ENCODE peak calls at places on chromosomes 13 and 19, in five cellular contexts. One of them, this sample, is unnamed. For H3K4me1, the result is how much of the 10 kb centered on the place peaks cover.

GRCh38 chr19:43447655-43448054 is 17.8 kb downstream of the LYPD3 start:
- DNase-seq in CD8-positive, alpha-beta T cell: no peak
- DNase-seq in endodermal cell: no peak
- DNase-seq in transverse colon: no peak
- DNase-seq in mammary epithelial cell: no peak
- DNase-seq in this sample: no peak

GRCh38 chr13:31556376-31556775 is 182.9 kb upstream of the RXFP2 start:
- DNase-seq in CD8-positive, alpha-beta T cell: no peak
- DNase-seq in endodermal cell: no peak
- DNase-seq in transverse colon: no peak
- DNase-seq in mammary epithelial cell: no peak
- DNase-seq in this sample: no peak

GRCh38 chr13:23020246-23020843 is 160.4 kb upstream of the SGCG start:
- DNase-seq in CD8-positive, alpha-beta T cell: peak
- DNase-seq in endodermal cell: peak
- DNase-seq in transverse colon: peak
- DNase-seq in mammary epithelial cell: peak
- DNase-seq in this sample: peak

GRCh38 chr19:44050740-44051653 is 839 bp upstream of the ZNF223 start:
- DNase-seq in CD8-positive, alpha-beta T cell: no peak
- DNase-seq in endodermal cell: no peak
- DNase-seq in transverse colon: peak
- DNase-seq in mammary epithelial cell: peak
- DNase-seq in this sample: peak

GRCh38 chr13:33286143-33286542 is 588 bp upstream of the STARD13 start:
- DNase-seq in CD8-positive, alpha-beta T cell: no peak
- DNase-seq in endodermal cell: no peak
- DNase-seq in transverse colon: no peak
- DNase-seq in mammary epithelial cell: no peak
- DNase-seq in this sample: peak

GRCh38 chr13:29901714-29902631 is 51.6 kb upstream of the UBL3 start:
- DNase-seq in CD8-positive, alpha-beta T cell: peak
- DNase-seq in endodermal cell: no peak
- DNase-seq in transverse colon: peak
- DNase-seq in mammary epithelial cell: peak
- DNase-seq in this sample: peak

GRCh38 chr13:48662226-48662625 is 8.5 kb downstream of the CYSLTR2 start:
- DNase-seq in CD8-positive, alpha-beta T cell: no peak
- DNase-seq in endodermal cell: no peak
- DNase-seq in transverse colon: no peak
- DNase-seq in mammary epithelial cell: peak
- DNase-seq in this sample: no peak

GRCh38 chr13:46184277-46184699 is 2.3 kb upstream of the LCP1 start:
- DNase-seq in CD8-positive, alpha-beta T cell: peak
- DNase-seq in endodermal cell: peak
- DNase-seq in transverse colon: peak
- DNase-seq in mammary epithelial cell: no peak
- DNase-seq in this sample: peak

GRCh38 chr13:90485441-90485840 is 862.0 kb upstream of the MIR17HG start:
- DNase-seq in CD8-positive, alpha-beta T cell: no peak
- DNase-seq in endodermal cell: no peak
- DNase-seq in transverse colon: no peak
- DNase-seq in mammary epithelial cell: peak
- DNase-seq in this sample: no peak

GRCh38 chr13:44474122-44474910 is 100.7 kb downstream of the SERP2 start:
- DNase-seq in CD8-positive, alpha-beta T cell: no peak
- DNase-seq in endodermal cell: no peak
- DNase-seq in transverse colon: no peak
- DNase-seq in mammary epithelial cell: no peak
- DNase-seq in this sample: no peak

GRCh38 chr13:30037766-30038165 is 187.3 kb upstream of the UBL3 start:
- DNase-seq in CD8-positive, alpha-beta T cell: no peak
- DNase-seq in endodermal cell: peak
- DNase-seq in transverse colon: no peak
- DNase-seq in mammary epithelial cell: no peak
- DNase-seq in this sample: no peak

GRCh38 chr13:31749929-31750328 is 10.6 kb downstream of the RXFP2 start:
- DNase-seq in CD8-positive, alpha-beta T cell: no peak
- DNase-seq in endodermal cell: no peak
- DNase-seq in transverse colon: no peak
- DNase-seq in mammary epithelial cell: peak
- DNase-seq in this sample: no peak

GRCh38 chr19:45130888-45131615 is 29.7 kb downstream of the NKPD1 start:
- DNase-seq in CD8-positive, alpha-beta T cell: no peak
- DNase-seq in endodermal cell: no peak
- DNase-seq in transverse colon: no peak
- DNase-seq in mammary epithelial cell: peak
- DNase-seq in this sample: no peak

GRCh38 chr13:76745246-76746200 is 140.7 kb downstream of the KCTD12 start:
- DNase-seq in CD8-positive, alpha-beta T cell: no peak
- DNase-seq in endodermal cell: no peak
- DNase-seq in transverse colon: no peak
- DNase-seq in mammary epithelial cell: no peak
- DNase-seq in this sample: no peak

GRCh38 chr19:53881482-53882390 is at the start of gene PRKCG:
- DNase-seq in CD8-positive, alpha-beta T cell: peak
- DNase-seq in endodermal cell: peak
- DNase-seq in transverse colon: peak
- DNase-seq in mammary epithelial cell: peak
- DNase-seq in this sample: peak

GRCh38 chr19:28456708-28457320 is 756.1 kb downstream of the UQCRFS1 start:
- DNase-seq in CD8-positive, alpha-beta T cell: no peak
- DNase-seq in endodermal cell: no peak
- DNase-seq in transverse colon: no peak
- DNase-seq in mammary epithelial cell: no peak
- DNase-seq in this sample: no peak

GRCh38 chr19:33300016-33300981 is 2.0 kb downstream of the CEBPA start:
- DNase-seq in CD8-positive, alpha-beta T cell: no peak
- DNase-seq in endodermal cell: no peak
- DNase-seq in transverse colon: peak
- DNase-seq in mammary epithelial cell: no peak
- DNase-seq in this sample: no peak

GRCh38 chr13:25910243-25910642 is 141.6 kb downstream of the SHISA2 start:
- DNase-seq in CD8-positive, alpha-beta T cell: no peak
- DNase-seq in endodermal cell: peak
- DNase-seq in transverse colon: no peak
- DNase-seq in mammary epithelial cell: no peak
- DNase-seq in this sample: no peak

GRCh38 chr13:111911141-111911720 is 155.7 kb upstream of the SOX1 start:
- DNase-seq in CD8-positive, alpha-beta T cell: no peak
- DNase-seq in endodermal cell: peak
- DNase-seq in transverse colon: no peak
- DNase-seq in mammary epithelial cell: no peak
- DNase-seq in this sample: no peak

GRCh38 chr13:106284358-106284757 is 251.1 kb downstream of the EFNB2 start:
- DNase-seq in CD8-positive, alpha-beta T cell: no peak
- DNase-seq in endodermal cell: no peak
- DNase-seq in transverse colon: no peak
- DNase-seq in mammary epithelial cell: peak
- DNase-seq in this sample: no peak

GRCh38 chr13:96898855-96899254 is 95.4 kb downstream of the OXGR1 start:
- DNase-seq in CD8-positive, alpha-beta T cell: no peak
- DNase-seq in endodermal cell: peak
- DNase-seq in transverse colon: no peak
- DNase-seq in mammary epithelial cell: no peak
- DNase-seq in this sample: no peak

GRCh38 chr19:35882074-35882832 is 13.9 kb downstream of the APLP1 start:
- DNase-seq in CD8-positive, alpha-beta T cell: no peak
- DNase-seq in endodermal cell: no peak
- DNase-seq in transverse colon: no peak
- DNase-seq in mammary epithelial cell: peak
- DNase-seq in this sample: peak

GRCh38 chr13:110226051-110226562 is 80.8 kb downstream of the COL4A1 start:
- DNase-seq in CD8-positive, alpha-beta T cell: no peak
- DNase-seq in endodermal cell: no peak
- DNase-seq in transverse colon: no peak
- DNase-seq in mammary epithelial cell: no peak
- DNase-seq in this sample: no peak

GRCh38 chr13:104678161-104678560 is 1611.9 kb upstream of the SLC10A2 start:
- DNase-seq in CD8-positive, alpha-beta T cell: no peak
- DNase-seq in endodermal cell: no peak
- DNase-seq in transverse colon: no peak
- DNase-seq in mammary epithelial cell: no peak
- DNase-seq in this sample: no peak

GRCh38 chr13:99385161-99385560 is 78.0 kb upstream of the GPR183 start:
- DNase-seq in CD8-positive, alpha-beta T cell: no peak
- DNase-seq in endodermal cell: peak
- DNase-seq in transverse colon: no peak
- DNase-seq in mammary epithelial cell: no peak
- DNase-seq in this sample: no peak
- H3K4me1 ChIP-seq in CD8-positive, alpha-beta T cell: half or more
- H3K4me1 ChIP-seq in endodermal cell: under half
- H3K4me1 ChIP-seq in transverse colon: under half
- H3K4me1 ChIP-seq in mammary epithelial cell: under half
- H3K4me1 ChIP-seq in this sample: under half

GRCh38 chr19:11202488-11203193 is 5.3 kb upstream of the KANK2 start:
- DNase-seq in CD8-positive, alpha-beta T cell: no peak
- DNase-seq in endodermal cell: no peak
- DNase-seq in transverse colon: no peak
- DNase-seq in mammary epithelial cell: no peak
- DNase-seq in this sample: no peak
- H3K4me1 ChIP-seq in CD8-positive, alpha-beta T cell: under half
- H3K4me1 ChIP-seq in endodermal cell: under half
- H3K4me1 ChIP-seq in transverse colon: under half
- H3K4me1 ChIP-seq in mammary epithelial cell: under half
- H3K4me1 ChIP-seq in this sample: under half

DNA sequence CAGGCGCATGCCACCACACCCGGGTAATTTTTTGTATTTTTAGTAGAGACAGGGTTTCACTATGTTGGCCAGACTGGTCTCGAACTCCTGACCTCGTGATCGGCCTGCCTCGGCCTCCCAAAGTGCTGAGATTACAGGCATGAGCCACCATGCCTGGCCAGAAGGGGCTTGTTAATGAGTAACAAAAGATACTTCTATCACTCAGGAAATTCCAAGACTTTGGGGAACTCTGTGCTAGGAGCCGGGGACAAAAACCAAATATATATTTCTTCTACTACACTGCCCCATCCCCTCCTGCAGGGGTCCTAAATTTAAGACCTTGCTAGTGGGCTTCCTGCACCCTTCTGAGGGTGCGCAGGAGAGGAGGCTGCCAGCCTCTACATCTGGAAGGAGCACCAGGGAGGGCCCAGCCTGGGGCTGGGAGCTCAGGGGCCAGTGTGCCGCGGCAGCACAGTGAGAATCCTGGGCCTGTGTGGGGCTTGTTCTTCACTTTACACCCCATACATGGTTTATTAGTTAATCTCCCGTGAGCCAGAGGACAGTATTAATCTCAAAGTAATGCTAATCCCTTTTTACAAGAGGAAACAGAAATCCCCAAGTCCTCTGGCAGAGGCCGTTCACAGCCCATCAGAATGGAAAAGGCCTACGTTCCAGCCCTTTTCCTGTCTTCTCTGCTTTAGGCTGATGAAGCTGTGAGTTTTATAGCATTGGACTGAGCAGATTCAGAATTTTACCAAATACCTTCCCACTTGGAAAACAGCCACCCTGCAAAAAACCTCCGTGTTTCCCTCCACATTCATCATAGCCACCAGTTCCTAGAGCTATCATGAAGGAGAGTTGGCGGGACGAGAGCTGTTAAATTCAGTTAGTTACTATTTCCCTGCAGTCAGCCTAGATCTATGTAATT is 44.4 kb upstream of the NPAS1 start:
- DNase-seq in CD8-positive, alpha-beta T cell: no peak
- DNase-seq in endodermal cell: no peak
- DNase-seq in transverse colon: no peak
- DNase-seq in mammary epithelial cell: no peak
- DNase-seq in this sample: no peak
- H3K4me1 ChIP-seq in CD8-positive, alpha-beta T cell: under half
- H3K4me1 ChIP-seq in endodermal cell: under half
- H3K4me1 ChIP-seq in transverse colon: under half
- H3K4me1 ChIP-seq in mammary epithelial cell: under half
- H3K4me1 ChIP-seq in this sample: under half

GRCh38 chr19:37975071-37975470 is 68.1 kb downstream of the SIPA1L3 start:
- DNase-seq in CD8-positive, alpha-beta T cell: no peak
- DNase-seq in endodermal cell: no peak
- DNase-seq in transverse colon: no peak
- DNase-seq in mammary epithelial cell: no peak
- DNase-seq in this sample: no peak
- H3K4me1 ChIP-seq in CD8-positive, alpha-beta T cell: under half
- H3K4me1 ChIP-seq in endodermal cell: under half
- H3K4me1 ChIP-seq in transverse colon: under half
- H3K4me1 ChIP-seq in mammary epithelial cell: under half
- H3K4me1 ChIP-seq in this sample: under half

DNA sequence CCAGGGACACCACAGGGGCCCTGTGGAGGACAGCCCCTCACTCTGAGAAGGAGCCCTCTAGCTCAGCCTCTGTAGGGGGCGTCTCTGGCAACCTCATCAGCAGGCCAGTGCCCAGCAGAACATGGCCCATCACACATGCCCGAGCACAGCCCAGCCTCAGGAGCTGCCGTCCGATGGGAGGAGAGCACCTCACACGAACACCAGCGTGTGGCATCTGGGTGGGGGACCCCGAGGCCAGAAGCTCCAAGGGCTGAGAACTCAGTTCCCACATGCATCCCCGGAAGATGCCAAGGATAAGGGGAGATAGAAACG is 11.3 kb downstream of the SH3GL1 start:
- DNase-seq in CD8-positive, alpha-beta T cell: no peak
- DNase-seq in endodermal cell: no peak
- DNase-seq in transverse colon: no peak
- DNase-seq in mammary epithelial cell: no peak
- DNase-seq in this sample: no peak
- H3K4me1 ChIP-seq in CD8-positive, alpha-beta T cell: under half
- H3K4me1 ChIP-seq in endodermal cell: under half
- H3K4me1 ChIP-seq in transverse colon: under half
- H3K4me1 ChIP-seq in mammary epithelial cell: under half
- H3K4me1 ChIP-seq in this sample: under half

DNA sequence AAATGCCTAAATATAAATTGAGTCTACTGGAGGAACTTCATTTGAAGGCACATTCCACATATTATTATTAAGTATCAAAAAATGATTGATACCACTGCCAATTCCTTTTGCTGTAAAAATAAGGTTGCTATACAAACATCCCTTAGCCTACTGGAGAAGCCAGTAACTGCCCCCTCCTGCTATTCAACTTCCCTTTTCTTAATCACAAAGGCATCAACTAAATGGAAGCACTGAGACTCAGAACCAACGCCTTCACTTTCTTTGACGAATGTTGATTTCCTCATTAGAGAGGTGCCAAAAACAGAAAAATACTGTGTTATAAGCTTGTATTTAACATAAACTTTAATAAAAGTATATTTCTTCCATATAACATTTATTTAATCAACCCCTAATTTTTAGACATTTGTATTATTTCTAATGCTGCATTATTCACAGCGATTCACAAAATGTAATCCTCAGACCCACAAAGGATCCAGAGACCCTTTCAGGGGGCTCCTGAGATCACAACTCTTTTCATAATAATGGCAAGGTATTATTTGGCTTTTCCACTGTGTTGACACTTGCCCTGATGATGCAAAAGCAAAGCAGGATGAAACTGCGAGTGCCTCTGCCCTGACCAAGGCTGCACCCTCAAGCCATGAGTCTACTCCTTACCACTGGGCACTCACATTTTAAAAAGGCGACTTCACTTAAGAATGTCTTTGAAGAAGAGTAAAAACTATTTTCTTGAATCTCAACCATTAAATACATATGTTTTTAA is 11.6 kb downstream of the ELF1 start:
- DNase-seq in CD8-positive, alpha-beta T cell: no peak
- DNase-seq in endodermal cell: no peak
- DNase-seq in transverse colon: no peak
- DNase-seq in mammary epithelial cell: no peak
- DNase-seq in this sample: no peak
- H3K4me1 ChIP-seq in CD8-positive, alpha-beta T cell: half or more
- H3K4me1 ChIP-seq in endodermal cell: under half
- H3K4me1 ChIP-seq in transverse colon: under half
- H3K4me1 ChIP-seq in mammary epithelial cell: under half
- H3K4me1 ChIP-seq in this sample: under half

GRCh38 chr19:2964874-2965273 is 12.5 kb upstream of the TLE6 start:
- DNase-seq in CD8-positive, alpha-beta T cell: no peak
- DNase-seq in endodermal cell: no peak
- DNase-seq in transverse colon: no peak
- DNase-seq in mammary epithelial cell: no peak
- DNase-seq in this sample: no peak
- H3K4me1 ChIP-seq in CD8-positive, alpha-beta T cell: under half
- H3K4me1 ChIP-seq in endodermal cell: under half
- H3K4me1 ChIP-seq in transverse colon: under half
- H3K4me1 ChIP-seq in mammary epithelial cell: under half
- H3K4me1 ChIP-seq in this sample: under half

This sample was measured in colonic mucosa.